ENCODE peak calls at places on chromosome 9, in ten cellular contexts. R is GM12878, O is transverse colon, M is SK-N-SH, X is esophagus muscularis mucosa, C is H1, P is ovary, U is stomach, S is K562, Q is A549. H is an unnamed sample.

GRCh38 chr9:109477269-109478203 is 20.6 kb downstream of the PTPN3 start:
- DNase-seq in X (peak; percentile 91), P (no peak), U (peak; percentile 95), M (no peak), O (peak; percentile 90), S (no peak), Q (peak; percentile 91), C (no peak), R (peak; percentile 24), H (no peak)

GRCh38 chr9:69249337-69249736 is 75.3 kb downstream of the TJP2 start:
- DNase-seq in U (no peak), S (no peak), C (no peak), Q (no peak), X (no peak), M (no peak), R (no peak), P (no peak), O (no peak), H (no peak)

GRCh38 chr9:69758001-69758730 is 1.6 kb downstream of the PTAR1 start:
- DNase-seq in M (no peak), C (no peak), X (no peak), R (no peak), P (no peak), O (no peak), S (no peak), Q (no peak), U (no peak), H (no peak)

GRCh38 chr9:120265791-120266190 is 314.2 kb downstream of the CDK5RAP2 start:
- DNase-seq in S (no peak), X (no peak), Q (no peak), C (no peak), U (no peak), M (no peak), R (no peak), P (no peak), O (no peak), H (no peak)

GRCh38 chr9:16002816-16003215 is 450.0 kb downstream of the CCDC171 start:
- DNase-seq in R (no peak), O (no peak), P (no peak), U (no peak), S (no peak), X (no peak), Q (no peak), M (no peak), C (no peak), H (no peak)

GRCh38 chr9:132026932-132027585 is 52.6 kb downstream of the MED27 start:
- DNase-seq in C (peak; percentile 27), M (no peak), X (no peak), S (no peak), U (no peak), R (no peak), O (no peak), P (no peak), Q (peak; percentile 20), H (no peak)

GRCh38 chr9:81616141-81616540 is 73.2 kb downstream of the TLE1 start:
- DNase-seq in R (no peak), S (no peak), M (no peak), X (no peak), U (no peak), P (no peak), O (no peak), C (no peak), Q (no peak), H (no peak)

GRCh38 chr9:114308361-114308950 is 14.4 kb upstream of the ORM1 start:
- DNase-seq in U (peak; percentile 22), S (no peak), M (no peak), X (peak; percentile 83), R (no peak), P (no peak), O (no peak), Q (no peak), C (no peak), H (no peak)

GRCh38 chr9:117403848-117404247 is 11.0 kb downstream of the ASTN2 start:
- DNase-seq in P (no peak), O (no peak), S (no peak), M (no peak), C (no peak), R (no peak), Q (no peak), U (no peak), X (no peak), H (no peak)

GRCh38 chr9:136882109-136882946 is 4.0 kb upstream of the TRAF2 start:
- DNase-seq in U (peak; percentile 77), R (peak; percentile 73), M (peak; percentile 15), P (no peak), S (peak; percentile 75), X (no peak), O (peak; percentile 72), C (no peak), Q (peak; percentile 96), H (no peak)

GRCh38 chr9:124256517-124257069 is 1.2 kb upstream of the NEK6 start:
- DNase-seq in Q (no peak), U (no peak), M (no peak), O (peak; percentile 25), R (no peak), P (no peak), S (no peak), C (no peak), X (no peak), H (no peak)

GRCh38 chr9:100222674-100223073 is 123.6 kb downstream of the INVS start:
- DNase-seq in S (peak; percentile 12), U (no peak), P (no peak), M (peak; percentile 20), Q (peak; percentile 18), O (no peak), C (no peak), X (no peak), R (no peak), H (no peak)

GRCh38 chr9:11328326-11328725 is 715.5 kb upstream of the PTPRD start:
- DNase-seq in S (no peak), R (no peak), O (no peak), M (no peak), P (no peak), X (no peak), Q (no peak), U (no peak), C (no peak), H (no peak)

GRCh38 chr9:98997580-98997979 is 53.9 kb downstream of the COL15A1 start:
- DNase-seq in M (no peak), C (no peak), O (no peak), Q (no peak), U (no peak), R (no peak), P (no peak), S (no peak), X (no peak), H (no peak)

GRCh38 chr9:79651251-79651795 is 79.6 kb downstream of the TLE4 start:
- DNase-seq in C (no peak), Q (no peak), U (no peak), O (no peak), R (no peak), S (no peak), X (no peak), M (no peak), P (no peak), H (no peak)
- TF ChIP-seq CTCF in C (no peak), Q (no peak), U (no peak), O (no peak), R (no peak), S (no peak), X (no peak), M (no peak), P (no peak), H (no peak)

GRCh38 chr9:92525306-92525705 is 10.5 kb downstream of the ECM2 start:
- DNase-seq in Q (no peak), M (no peak), O (no peak), R (no peak), U (no peak), P (no peak), C (no peak), X (no peak), S (no peak), H (no peak)
- TF ChIP-seq EP300 in Q (no peak), M (no peak), O (no peak), R (no peak), U (no peak), P (no peak), C (no peak), X (no peak), S (no peak), H (no peak)

GRCh38 chr9:108463927-108464606 is 391.7 kb downstream of the ACTL7B start:
- DNase-seq in U (no peak), O (peak; percentile 42), C (no peak), X (no peak), M (no peak), S (no peak), P (no peak), Q (no peak), R (no peak), H (no peak)

GRCh38 chr9:108469654-108470053 is 386.1 kb downstream of the ACTL7B start:
- DNase-seq in R (no peak), P (no peak), M (no peak), O (no peak), C (no peak), U (no peak), S (no peak), X (no peak), Q (no peak), H (no peak)

GRCh38 chr9:108467653-108468324 is 388.0 kb downstream of the ACTL7B start:
- DNase-seq in R (no peak), C (no peak), Q (no peak), M (no peak), U (no peak), P (no peak), X (no peak), S (no peak), O (peak; percentile 61), H (no peak)

GRCh38 chr9:108466238-108466637 is 389.5 kb downstream of the ACTL7B start:
- DNase-seq in Q (no peak), M (no peak), S (no peak), C (no peak), P (no peak), R (no peak), X (no peak), U (no peak), O (no peak), H (no peak)

GRCh38 chr9:108468364-108468763 is 387.4 kb downstream of the ACTL7B start:
- DNase-seq in U (no peak), C (peak; percentile 17), P (no peak), S (peak; percentile 44), Q (peak; percentile 27), M (peak; percentile 7), R (no peak), O (peak; percentile 38), X (no peak), H (no peak)
- TF ChIP-seq CTCF in U (no peak), C (peak; percentile 73), P (no peak), S (peak; percentile 72), Q (peak; percentile 43), M (peak; percentile 71), R (peak; percentile 44), O (peak; percentile 10), X (no peak), H (no peak)

DNA sequence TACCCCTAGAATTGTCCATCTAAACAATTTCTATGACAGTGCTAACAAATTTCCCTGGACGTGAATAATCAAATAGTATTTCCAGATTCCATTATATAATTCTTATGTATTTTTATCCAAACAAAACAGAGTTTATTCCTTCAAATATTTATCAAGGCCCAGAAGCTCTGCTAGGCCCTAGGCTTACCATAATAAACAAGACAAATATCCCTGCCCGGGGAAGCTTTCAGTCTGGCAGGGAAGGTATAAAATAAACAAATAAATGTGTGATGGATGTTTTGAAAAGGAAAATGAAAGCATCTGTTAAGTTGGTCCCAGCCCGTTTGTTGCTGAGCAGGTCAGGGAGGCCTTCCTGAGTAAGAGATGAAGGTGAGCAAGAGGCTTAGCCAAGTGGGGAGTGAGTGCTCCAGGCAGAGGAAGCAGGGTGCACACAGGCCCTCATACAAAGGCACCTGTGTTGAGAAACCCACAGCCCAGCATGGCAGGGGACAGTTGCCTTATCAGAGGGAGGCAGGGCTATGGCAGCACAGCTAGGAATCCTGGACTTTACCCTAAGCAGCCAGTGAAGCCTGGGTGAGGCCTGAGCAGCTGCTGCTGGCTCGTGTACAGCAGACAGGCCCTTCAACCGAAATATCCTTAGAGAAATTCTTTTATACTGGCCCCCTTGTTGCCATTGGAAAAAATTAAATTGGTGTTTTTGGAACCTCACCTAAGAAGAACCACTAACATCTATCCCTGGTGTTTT is 7.7 kb upstream of the SLC35D2 start:
- DNase-seq in U (peak; percentile 60), M (no peak), X (no peak), P (no peak), C (no peak), O (peak; percentile 74), S (no peak), R (no peak), Q (no peak), H (no peak)
- TF ChIP-seq EP300 in U (no peak), M (no peak), X (no peak), P (no peak), C (no peak), O (no peak), S (no peak), R (no peak), Q (no peak), H (no peak)

H was measured in tibial nerve.